ENCODE peak calls at places on chromosomes 4 and X, in four cellular contexts. P, R, F and N are unnamed samples.

GRCh38 chr4:1637580-1638271 is 46.4 kb downstream of the FAM53A start:
- DNase-seq in F (no peak), P (no peak), R (no peak), N (no peak)

GRCh38 chrX:96861661-96862060 is 22.0 kb upstream of the RPA4 start:
- DNase-seq in P (no peak), F (no peak), R (no peak), N (no peak)

GRCh38 chrX:130110379-130111219 is at the start of gene ELF4:
- DNase-seq in R (peak), P (no peak), F (no peak), N (no peak)

GRCh38 chr4:133390198-133390855 is 241.2 kb downstream of the PCDH10 start:
- DNase-seq in R (peak), P (no peak), F (no peak), N (no peak)

GRCh38 chrX:107205770-107206696 is at the start of the genes DNAAF6 and NUP62CL:
- DNase-seq in P (no peak), F (peak), R (peak), N (peak)

GRCh38 chr4:80538276-80538926 is 202.9 kb downstream of the CFAP299 start:
- DNase-seq in F (no peak), P (no peak), R (no peak), N (no peak)

GRCh38 chr4:184669251-184669650 is 19.7 kb downstream of the PRIMPOL start:
- DNase-seq in R (no peak), P (no peak), F (no peak), N (no peak)

GRCh38 chrX:86237482-86237881 is 89.2 kb downstream of the DACH2 start:
- DNase-seq in P (no peak), R (no peak), F (no peak), N (peak)

GRCh38 chrX:130789793-130790192 is 113.2 kb downstream of the ENOX2 start:
- DNase-seq in P (no peak), R (no peak), F (no peak), N (no peak)

GRCh38 chrX:24145340-24146186 is 4.0 kb upstream of the ZFX start:
- DNase-seq in P (peak), F (no peak), R (no peak), N (no peak)

GRCh38 chr4:82124365-82124764 is 249.4 kb downstream of the HNRNPD start:
- DNase-seq in P (no peak), R (no peak), F (no peak), N (no peak)

GRCh38 chr4:40991908-40992307 is 222.4 kb downstream of the APBB2 start:
- DNase-seq in F (no peak), P (no peak), R (no peak), N (no peak)

GRCh38 chr4:145909331-145909730 is 29.3 kb downstream of the ZNF827 start:
- DNase-seq in P (no peak), F (peak), R (peak), N (peak)

GRCh38 chrX:39335447-39336235 is 534.4 kb downstream of the MID1IP1 start:
- DNase-seq in F (no peak), P (no peak), R (no peak), N (no peak)

GRCh38 chr4:118682928-118683327 is 2.3 kb upstream of the METTL14 start:
- DNase-seq in R (peak), F (no peak), P (peak), N (no peak)

GRCh38 chr4:2745981-2746806 is 9.9 kb downstream of the TNIP2 start:
- DNase-seq in P (peak), F (no peak), R (no peak), N (no peak)

GRCh38 chr4:41391271-41391670 is 134.5 kb downstream of the UCHL1 start:
- DNase-seq in P (no peak), R (no peak), F (no peak), N (no peak)

GRCh38 chr4:125317526-125317880 is 2.7 kb downstream of the FAT4 start:
- DNase-seq in P (no peak), R (peak), F (peak), N (peak)

GRCh38 chrX:8760021-8760420 is 28.1 kb upstream of the ANOS1 start:
- DNase-seq in R (no peak), F (no peak), P (no peak), N (no peak)

GRCh38 chrX:40434947-40435346 is 145.8 kb upstream of the ATP6AP2 start:
- DNase-seq in P (no peak), R (peak), F (no peak), N (peak)

GRCh38 chr4:36533944-36534343 is 252.5 kb downstream of the DTHD1 start:
- DNase-seq in R (no peak), F (no peak), P (no peak), N (no peak)

GRCh38 chr4:1208266-1208961 is 36.0 kb upstream of the SPON2 start:
- DNase-seq in P (no peak), R (no peak), F (no peak), N (no peak)

GRCh38 chr4:112817933-112818921 is 181.3 kb downstream of the LARP7 start:
- DNase-seq in F (peak), P (peak), R (peak), N (peak)

GRCh38 chr4:48968814-48969213 is 17.3 kb upstream of the CWH43 start:
- DNase-seq in P (no peak), F (no peak), R (no peak), N (no peak)

GRCh38 chr4:146054676-146055075 is 116.1 kb upstream of the ZNF827 start:
- DNase-seq in P (no peak), R (no peak), F (no peak), N (no peak)

GRCh38 chr4:61461956-61462355 is 261.8 kb downstream of the ADGRL3 start:
- DNase-seq in R (no peak), P (no peak), F (no peak), N (no peak)

GRCh38 chr4:40292313-40292759 is 42.8 kb upstream of the CHRNA9 start:
- DNase-seq in F (peak), R (no peak), P (no peak), N (no peak)

GRCh38 chr4:162061214-162061613 is 102.6 kb downstream of the FSTL5 start:
- DNase-seq in R (peak), F (no peak), P (no peak), N (no peak)

GRCh38 chrX:44431206-44431605 is 87.7 kb upstream of the EFHC2 start:
- DNase-seq in R (no peak), F (no peak), P (no peak), N (no peak)

GRCh38 chrX:80576815-80577533 is 156.7 kb downstream of the TENT5D start:
- DNase-seq in F (no peak), R (peak), P (no peak), N (no peak)

GRCh38 chrX:129361566-129361965 is 161.7 kb downstream of the SMARCA1 start:
- DNase-seq in P (no peak), F (no peak), R (no peak), N (no peak)

GRCh38 chrX:106899841-106900240 is 3.3 kb downstream of the RIPPLY1 start:
- DNase-seq in P (no peak), F (no peak), R (no peak), N (no peak)

GRCh38 chrX:10008483-10009056 is 41.4 kb downstream of the CLDN34 start:
- DNase-seq in P (no peak), F (no peak), R (no peak), N (no peak)

GRCh38 chr4:75126058-75126457 is 193.1 kb downstream of the PARM1 start:
- DNase-seq in F (no peak), P (no peak), R (no peak), N (no peak)

GRCh38 chrX:12901486-12901885 is 4.9 kb upstream of the TLR8 start:
- DNase-seq in R (peak), P (no peak), F (peak), N (peak)

GRCh38 chr4:150126201-150126879 is 48.1 kb downstream of the DCLK2 start:
- DNase-seq in P (no peak), R (no peak), F (no peak), N (no peak)

GRCh38 chr4:83284161-83285021 is at the start of gene COQ2:
- DNase-seq in P (peak), R (peak), F (peak), N (peak)
- TF ChIP-seq CTCF in P (peak), R (peak), F (peak), N (no peak)

GRCh38 chrX:58025979-58026378 is 115.7 kb upstream of the ZXDA start:
- DNase-seq in F (no peak), R (no peak), P (no peak), N (no peak)
- TF ChIP-seq CTCF in F (no peak), R (peak), P (peak), N (no peak)

GRCh38 chr4:111213520-111213919 is 590.6 kb upstream of the PITX2 start:
- DNase-seq in F (no peak), P (peak), R (no peak), N (no peak)
- TF ChIP-seq CTCF in F (no peak), P (no peak), R (no peak), N (no peak)

GRCh38 chr4:148060264-148061138 is 328.6 kb downstream of the ARHGAP10 start:
- DNase-seq in R (no peak), P (no peak), F (no peak), N (no peak)

GRCh38 chr4:148062301-148062950 is 330.5 kb downstream of the ARHGAP10 start:
- DNase-seq in P (no peak), R (no peak), F (no peak), N (no peak)

GRCh38 chr4:148061139-148061476 is 329.2 kb downstream of the ARHGAP10 start:
- DNase-seq in P (no peak), F (no peak), R (no peak), N (no peak)

GRCh38 chr4:148059617-148060180 is 327.8 kb downstream of the ARHGAP10 start:
- DNase-seq in P (no peak), F (no peak), R (no peak), N (no peak)

DNA sequence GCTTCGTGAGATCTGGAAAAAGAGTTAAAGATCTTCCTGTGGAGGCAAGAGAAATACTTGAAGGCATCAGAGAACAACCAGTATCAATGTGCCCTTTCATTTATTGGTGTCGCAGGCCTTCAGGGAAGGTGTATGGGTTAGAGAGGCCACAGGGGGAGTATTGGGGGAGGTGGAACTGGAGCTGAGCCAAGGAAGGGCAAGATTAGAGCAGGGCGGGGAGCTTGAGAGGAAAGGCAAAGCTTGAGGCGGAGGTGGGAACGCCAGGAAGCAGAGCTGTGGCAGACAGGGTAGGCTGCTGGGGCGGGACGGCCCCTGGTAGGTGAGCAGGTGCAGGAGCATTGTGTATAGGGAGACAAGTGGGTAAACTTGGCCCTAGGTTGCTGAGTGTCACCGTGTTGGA is 329.9 kb downstream of the ARHGAP10 start:
- DNase-seq in P (no peak), F (no peak), R (no peak), N (no peak)
- TF ChIP-seq CTCF in P (no peak), F (no peak), R (no peak), N (no peak)

DNA sequence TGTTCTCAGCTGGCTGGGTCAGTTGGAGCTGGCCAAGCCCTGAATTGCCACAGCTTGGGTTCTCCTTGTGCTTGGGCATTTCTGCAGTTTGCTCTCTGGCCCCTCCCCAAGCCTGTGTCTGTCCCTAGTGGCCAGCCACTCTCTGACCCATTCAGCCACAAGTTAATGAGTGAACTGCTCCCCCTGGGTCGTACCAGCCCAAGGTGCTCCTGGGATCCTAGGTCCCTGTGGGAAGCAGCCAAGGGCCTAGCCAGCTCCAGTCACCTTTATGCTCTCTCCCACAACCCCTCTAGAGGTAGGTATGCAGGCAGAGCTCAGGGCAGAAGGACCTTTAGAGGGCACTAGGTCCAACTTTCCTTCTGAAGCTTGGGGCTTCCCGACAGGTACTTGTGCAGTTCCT is 51.5 kb downstream of the STARD8 start:
- DNase-seq in R (no peak), P (no peak), F (no peak), N (no peak)
- TF ChIP-seq CTCF in R (no peak), P (no peak), F (no peak), N (no peak)

GRCh38 chrX:150150780-150151125 is 212.4 kb upstream of the MAMLD1 start:
- DNase-seq in F (no peak), P (no peak), R (no peak), N (no peak)

GRCh38 chrX:150143721-150144440 is 205.6 kb upstream of the EOLA2 start:
- DNase-seq in P (no peak), F (no peak), R (no peak), N (no peak)

GRCh38 chrX:150148749-150149672 is 210.7 kb upstream of the EOLA2 start:
- DNase-seq in P (no peak), R (no peak), F (no peak), N (no peak)

GRCh38 chrX:150150081-150150779 is 211.9 kb upstream of the EOLA2 start:
- DNase-seq in P (no peak), F (no peak), R (no peak), N (no peak)

DNA sequence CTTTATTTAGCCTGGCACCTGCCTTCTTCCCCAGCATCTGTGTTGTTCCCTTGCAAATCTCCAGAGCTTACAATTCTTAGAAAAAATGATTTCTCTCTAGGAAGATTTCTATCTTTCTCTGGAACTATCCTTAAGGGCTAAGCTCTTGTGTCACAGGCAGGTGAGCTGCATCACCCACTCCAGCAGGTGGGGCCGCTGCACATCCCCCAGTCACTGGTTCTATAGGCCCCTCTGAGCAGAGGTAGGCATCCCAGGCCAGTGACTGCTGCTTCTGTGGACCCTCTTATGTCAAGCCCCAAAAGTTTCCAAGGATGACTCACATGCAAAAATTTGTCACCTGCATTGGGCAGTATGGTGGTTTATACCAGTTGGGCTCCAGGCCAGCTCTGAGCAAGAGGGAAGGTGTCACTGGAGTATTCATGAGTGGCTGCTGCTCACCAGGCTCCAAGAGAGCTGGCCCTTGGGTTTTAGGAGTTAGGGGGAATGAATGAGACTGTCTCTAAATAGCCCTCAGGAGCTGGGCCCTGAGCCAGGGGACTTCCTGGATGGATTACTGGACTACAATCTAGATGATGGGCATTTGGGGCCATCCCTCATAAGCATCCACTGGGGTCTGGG is 208.1 kb upstream of the EOLA2 start:
- DNase-seq in R (no peak), P (no peak), F (no peak), N (no peak)
- TF ChIP-seq CTCF in R (no peak), P (no peak), F (no peak), N (no peak)